ENCODE peak calls at places on chromosomes 2 and 18, in seven cellular contexts. One of them, this sample, is unnamed.

GRCh38 chr2:95334916-95335641 is 37.9 kb downstream of the KCNIP3 start:
- DNase-seq in neural crest cell: no peak
- DNase-seq in H9: no peak
- DNase-seq in transverse colon: no peak
- DNase-seq in AG09319: no peak
- DNase-seq in B cell: no peak
- DNase-seq in tibial artery: no peak
- DNase-seq in this sample: no peak

GRCh38 chr18:73274812-73275621 is 407.2 kb upstream of the NETO1 start:
- DNase-seq in H9: no peak
- DNase-seq in neural crest cell: no peak
- DNase-seq in tibial artery: no peak
- DNase-seq in AG09319: no peak
- DNase-seq in transverse colon: no peak
- DNase-seq in B cell: no peak
- DNase-seq in this sample: no peak

GRCh38 chr18:59697236-59697932 is at the start of gene CCBE1:
- DNase-seq in AG09319: no peak
- DNase-seq in neural crest cell: peak; percentile 73
- DNase-seq in H9: peak; percentile 86
- DNase-seq in tibial artery: no peak
- DNase-seq in transverse colon: peak; percentile 72
- DNase-seq in B cell: no peak
- DNase-seq in this sample: peak; percentile 93

GRCh38 chr18:67199993-67200617 is 316.4 kb downstream of the DSEL start:
- DNase-seq in tibial artery: no peak
- DNase-seq in H9: no peak
- DNase-seq in B cell: no peak
- DNase-seq in neural crest cell: no peak
- DNase-seq in transverse colon: no peak
- DNase-seq in AG09319: peak; percentile 14
- DNase-seq in this sample: no peak

GRCh38 chr2:63051795-63052333 is 1.2 kb downstream of the OTX1 start:
- DNase-seq in transverse colon: no peak
- DNase-seq in neural crest cell: no peak
- DNase-seq in tibial artery: no peak
- DNase-seq in AG09319: no peak
- DNase-seq in H9: peak; percentile 35
- DNase-seq in B cell: no peak
- DNase-seq in this sample: peak; percentile 25

GRCh38 chr2:160490760-160491367 is 2.7 kb downstream of the RBMS1 start:
- DNase-seq in AG09319: no peak
- DNase-seq in tibial artery: no peak
- DNase-seq in B cell: no peak
- DNase-seq in neural crest cell: no peak
- DNase-seq in transverse colon: no peak
- DNase-seq in H9: no peak
- DNase-seq in this sample: no peak

GRCh38 chr2:223648755-223649154 is 46.6 kb upstream of the SCG2 start:
- DNase-seq in neural crest cell: peak; percentile 28
- DNase-seq in B cell: no peak
- DNase-seq in tibial artery: no peak
- DNase-seq in transverse colon: no peak
- DNase-seq in H9: no peak
- DNase-seq in AG09319: no peak
- DNase-seq in this sample: no peak

GRCh38 chr2:188787661-188788044 is 186.5 kb upstream of the COL3A1 start:
- DNase-seq in transverse colon: no peak
- DNase-seq in B cell: no peak
- DNase-seq in H9: no peak
- DNase-seq in neural crest cell: no peak
- DNase-seq in tibial artery: no peak
- DNase-seq in AG09319: no peak
- DNase-seq in this sample: no peak

GRCh38 chr2:78202986-78203670 is 681.0 kb upstream of the LRRTM4 start:
- DNase-seq in tibial artery: no peak
- DNase-seq in B cell: no peak
- DNase-seq in neural crest cell: no peak
- DNase-seq in AG09319: no peak
- DNase-seq in transverse colon: no peak
- DNase-seq in H9: no peak
- DNase-seq in this sample: no peak

GRCh38 chr2:95275151-95275515 is 884 bp downstream of the PROM2 start:
- DNase-seq in H9: no peak
- DNase-seq in transverse colon: no peak
- DNase-seq in tibial artery: peak; percentile 7
- DNase-seq in AG09319: no peak
- DNase-seq in neural crest cell: no peak
- DNase-seq in B cell: peak; percentile 27
- DNase-seq in this sample: no peak

GRCh38 chr2:41872646-41873045 is 175.2 kb upstream of the PKDCC start:
- DNase-seq in B cell: no peak
- DNase-seq in H9: no peak
- DNase-seq in tibial artery: no peak
- DNase-seq in neural crest cell: no peak
- DNase-seq in AG09319: no peak
- DNase-seq in transverse colon: no peak
- DNase-seq in this sample: no peak

DNA sequence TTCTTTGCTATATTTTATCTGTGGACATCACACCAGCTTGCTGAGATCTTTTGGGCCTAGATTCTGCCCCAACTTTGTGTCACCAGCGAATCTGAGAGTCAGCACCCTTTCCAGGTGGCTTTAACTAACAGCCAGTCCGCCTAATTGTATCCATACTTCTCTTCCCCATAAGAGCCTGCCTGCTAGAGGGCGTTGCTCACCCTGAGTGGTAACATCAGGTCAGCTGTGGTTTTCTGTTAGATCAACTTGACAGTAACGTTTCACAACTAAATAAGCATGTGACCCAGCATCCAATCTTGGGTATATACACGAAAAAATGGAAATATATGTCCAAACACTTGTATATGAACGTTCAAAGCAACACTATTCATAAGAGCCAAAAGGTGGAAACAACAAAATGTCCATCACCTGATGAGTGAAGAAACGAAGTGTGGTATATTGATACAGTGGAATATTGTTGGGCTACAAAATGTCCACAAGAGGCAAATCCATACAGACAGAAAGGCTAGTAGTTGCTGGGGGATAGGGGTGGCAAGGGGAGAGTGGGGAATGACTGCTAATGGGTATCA is 24.9 kb downstream of the EFHD1 start:
- DNase-seq in tibial artery: no peak
- DNase-seq in B cell: no peak
- DNase-seq in transverse colon: no peak
- DNase-seq in neural crest cell: no peak
- DNase-seq in AG09319: no peak
- DNase-seq in H9: no peak
- DNase-seq in this sample: no peak
- TF ChIP-seq CTCF in tibial artery: no peak
- TF ChIP-seq CTCF in B cell: no peak
- TF ChIP-seq CTCF in transverse colon: no peak
- TF ChIP-seq CTCF in neural crest cell: no peak
- TF ChIP-seq CTCF in AG09319: peak; percentile 7
- TF ChIP-seq CTCF in H9: peak; percentile 39
- TF ChIP-seq CTCF in this sample: no peak

GRCh38 chr2:134366359-134366758 is 112.5 kb downstream of the MGAT5 start:
- DNase-seq in B cell: no peak
- DNase-seq in tibial artery: no peak
- DNase-seq in AG09319: no peak
- DNase-seq in transverse colon: no peak
- DNase-seq in neural crest cell: no peak
- DNase-seq in H9: no peak
- DNase-seq in this sample: no peak

GRCh38 chr2:134362751-134363150 is 108.9 kb downstream of the MGAT5 start:
- DNase-seq in neural crest cell: no peak
- DNase-seq in AG09319: no peak
- DNase-seq in B cell: no peak
- DNase-seq in H9: no peak
- DNase-seq in tibial artery: no peak
- DNase-seq in transverse colon: no peak
- DNase-seq in this sample: no peak

GRCh38 chr2:134367216-134367615 is 113.3 kb downstream of the MGAT5 start:
- DNase-seq in neural crest cell: no peak
- DNase-seq in AG09319: no peak
- DNase-seq in tibial artery: no peak
- DNase-seq in transverse colon: no peak
- DNase-seq in B cell: no peak
- DNase-seq in H9: no peak
- DNase-seq in this sample: no peak

GRCh38 chr2:134367915-134368911 is 114.3 kb downstream of the MGAT5 start:
- DNase-seq in neural crest cell: no peak
- DNase-seq in tibial artery: no peak
- DNase-seq in transverse colon: no peak
- DNase-seq in H9: no peak
- DNase-seq in B cell: no peak
- DNase-seq in AG09319: no peak
- DNase-seq in this sample: no peak

DNA sequence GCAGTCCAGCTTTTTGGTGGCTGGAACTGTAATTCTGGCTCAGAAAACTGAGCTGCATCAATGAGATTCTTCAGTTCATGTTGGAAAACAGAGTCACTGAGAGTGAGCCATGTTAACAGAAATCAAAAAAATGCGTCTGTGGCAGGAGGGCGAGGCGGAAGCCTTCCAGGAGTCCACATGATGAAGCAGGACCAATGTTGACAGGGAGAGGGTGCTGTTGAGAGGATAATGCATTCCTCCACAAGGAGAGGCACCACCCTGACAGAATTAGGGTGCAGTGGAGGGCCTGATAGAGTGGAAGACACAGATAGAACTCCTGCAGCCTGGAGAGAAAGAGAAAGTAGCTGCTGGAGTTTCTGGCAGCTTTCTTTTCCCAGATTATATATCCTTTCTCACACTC is 111.5 kb downstream of the MGAT5 start:
- DNase-seq in neural crest cell: no peak
- DNase-seq in tibial artery: no peak
- DNase-seq in H9: peak; percentile 43
- DNase-seq in AG09319: no peak
- DNase-seq in B cell: no peak
- DNase-seq in transverse colon: no peak
- DNase-seq in this sample: no peak
- TF ChIP-seq CTCF in neural crest cell: peak; percentile 29
- TF ChIP-seq CTCF in tibial artery: no peak
- TF ChIP-seq CTCF in H9: peak; percentile 57
- TF ChIP-seq CTCF in AG09319: no peak
- TF ChIP-seq CTCF in B cell: no peak
- TF ChIP-seq CTCF in transverse colon: no peak
- TF ChIP-seq CTCF in this sample: no peak

GRCh38 chr2:96359866-96360265 is 24.3 kb downstream of the NCAPH start:
- DNase-seq in H9: no peak
- DNase-seq in B cell: no peak
- DNase-seq in AG09319: no peak
- DNase-seq in tibial artery: no peak
- DNase-seq in transverse colon: no peak
- DNase-seq in neural crest cell: no peak
- DNase-seq in this sample: no peak

GRCh38 chr2:96356889-96357288 is 21.3 kb downstream of the NCAPH start:
- DNase-seq in H9: no peak
- DNase-seq in AG09319: no peak
- DNase-seq in tibial artery: no peak
- DNase-seq in transverse colon: no peak
- DNase-seq in B cell: no peak
- DNase-seq in neural crest cell: no peak
- DNase-seq in this sample: no peak

GRCh38 chr2:96361751-96362150 is 26.2 kb downstream of the NCAPH start:
- DNase-seq in neural crest cell: no peak
- DNase-seq in B cell: no peak
- DNase-seq in H9: no peak
- DNase-seq in transverse colon: no peak
- DNase-seq in AG09319: no peak
- DNase-seq in tibial artery: no peak
- DNase-seq in this sample: no peak

GRCh38 chr2:96354492-96354891 is 18.9 kb downstream of the NCAPH start:
- DNase-seq in AG09319: no peak
- DNase-seq in neural crest cell: no peak
- DNase-seq in H9: no peak
- DNase-seq in transverse colon: no peak
- DNase-seq in tibial artery: no peak
- DNase-seq in B cell: no peak
- DNase-seq in this sample: no peak

DNA sequence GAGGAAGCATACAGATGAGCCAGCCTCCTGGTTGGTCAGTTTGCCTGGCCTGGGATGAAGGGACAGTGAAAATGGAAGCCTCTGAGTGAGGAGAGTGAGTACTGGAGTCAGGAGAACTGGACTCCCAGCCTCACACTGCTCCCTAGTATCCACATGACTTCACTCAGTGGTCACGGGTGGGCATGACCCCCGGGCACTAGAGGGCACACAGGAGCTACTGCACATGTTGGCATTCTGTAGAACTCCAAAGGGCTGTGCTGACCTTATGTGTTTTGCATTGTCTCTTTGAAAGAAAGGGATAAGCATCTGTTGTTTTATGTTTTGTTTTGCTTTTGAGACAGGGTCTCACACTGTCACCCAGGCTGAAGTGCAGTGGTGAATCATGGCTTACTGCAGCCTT is 23.7 kb downstream of the NCAPH start:
- DNase-seq in neural crest cell: no peak
- DNase-seq in tibial artery: no peak
- DNase-seq in AG09319: no peak
- DNase-seq in B cell: no peak
- DNase-seq in H9: no peak
- DNase-seq in transverse colon: no peak
- DNase-seq in this sample: no peak
- TF ChIP-seq CTCF in neural crest cell: no peak
- TF ChIP-seq CTCF in tibial artery: no peak
- TF ChIP-seq CTCF in AG09319: no peak
- TF ChIP-seq CTCF in B cell: no peak
- TF ChIP-seq CTCF in H9: peak; percentile 37
- TF ChIP-seq CTCF in transverse colon: no peak
- TF ChIP-seq CTCF in this sample: no peak

GRCh38 chr2:197107291-197108269 is 181.1 kb upstream of the PGAP1 start:
- DNase-seq in neural crest cell: no peak
- DNase-seq in transverse colon: peak; percentile 23
- DNase-seq in tibial artery: peak; percentile 29
- DNase-seq in H9: no peak
- DNase-seq in B cell: no peak
- DNase-seq in AG09319: peak; percentile 27
- DNase-seq in this sample: no peak
- TF ChIP-seq CTCF in neural crest cell: no peak
- TF ChIP-seq CTCF in transverse colon: no peak
- TF ChIP-seq CTCF in tibial artery: no peak
- TF ChIP-seq CTCF in H9: no peak
- TF ChIP-seq CTCF in B cell: no peak
- TF ChIP-seq CTCF in AG09319: no peak
- TF ChIP-seq CTCF in this sample: no peak

GRCh38 chr2:59909147-59909546 is 644.3 kb downstream of the BCL11A start:
- DNase-seq in AG09319: no peak
- DNase-seq in tibial artery: no peak
- DNase-seq in transverse colon: no peak
- DNase-seq in B cell: no peak
- DNase-seq in neural crest cell: no peak
- DNase-seq in H9: no peak
- DNase-seq in this sample: no peak

GRCh38 chr2:59912076-59912475 is 641.4 kb downstream of the BCL11A start:
- DNase-seq in B cell: no peak
- DNase-seq in neural crest cell: no peak
- DNase-seq in H9: no peak
- DNase-seq in tibial artery: no peak
- DNase-seq in transverse colon: no peak
- DNase-seq in AG09319: no peak
- DNase-seq in this sample: no peak

GRCh38 chr2:59905731-59906130 is 647.7 kb downstream of the BCL11A start:
- DNase-seq in AG09319: no peak
- DNase-seq in B cell: no peak
- DNase-seq in H9: no peak
- DNase-seq in transverse colon: no peak
- DNase-seq in tibial artery: no peak
- DNase-seq in neural crest cell: no peak
- DNase-seq in this sample: no peak

GRCh38 chr2:59910176-59910575 is 643.3 kb downstream of the BCL11A start:
- DNase-seq in AG09319: no peak
- DNase-seq in neural crest cell: no peak
- DNase-seq in B cell: no peak
- DNase-seq in tibial artery: no peak
- DNase-seq in transverse colon: no peak
- DNase-seq in H9: no peak
- DNase-seq in this sample: no peak
- TF ChIP-seq CTCF in AG09319: no peak
- TF ChIP-seq CTCF in neural crest cell: no peak
- TF ChIP-seq CTCF in B cell: no peak
- TF ChIP-seq CTCF in tibial artery: no peak
- TF ChIP-seq CTCF in transverse colon: no peak
- TF ChIP-seq CTCF in H9: no peak
- TF ChIP-seq CTCF in this sample: no peak

This sample was measured in nephron progenitor cell.